ENCODE peak calls at places on chromosomes 1 and 21, in seven cellular contexts. O is kidney epithelial cell; W is ecto neural progenitor cell; L is activated T-helper 1 cell treated with anti-CD3 and anti-CD28 coated beads, Interleukin-12 subunit alpha, Interleukin-12 subunit beta, Interleukin-2, Interleukin-4 antibody, amounts not matched to agents 30 ng/mL and 10 ng/mL and 1 ng/mL, durations not matched to agents 14 hours and 24 hours and 36 hours; D is ACHN; X is cardiac fibroblast; P is effector CD4-positive, alpha-beta T cell. H is an unnamed sample.
A peak's percentile ranks its signal among the peaks of the same experiment; 100 is the strongest.

GRCh38 chr1:192589813-192590212 is 14.2 kb downstream of the RGS1 start:
- DNase-seq in O (no peak), W (no peak), L (no peak), D (no peak), X (peak; percentile 31), P (no peak), H (peak; percentile 47)

GRCh38 chr1:79322511-79323027 is 316.0 kb upstream of the ADGRL4 start:
- DNase-seq in O (no peak), W (no peak), L (no peak), D (no peak), X (peak; percentile 27), P (no peak), H (peak; percentile 65)

GRCh38 chr1:226541631-226542622 is 6.6 kb upstream of the STUM start:
- DNase-seq in O (no peak), W (no peak), L (no peak), D (no peak), X (peak; percentile 33), P (no peak), H (no peak)

GRCh38 chr21:33025106-33025470 is 647 bp upstream of the OLIG2 start:
- DNase-seq in O (no peak), W (peak; percentile 74), L (no peak), D (no peak), X (no peak), P (no peak), H (peak; percentile 30)

GRCh38 chr21:43826623-43826974 is 37.2 kb downstream of the RRP1 start:
- DNase-seq in O (no peak), W (no peak), L (no peak), D (no peak), X (no peak), P (no peak), H (no peak)

GRCh38 chr1:233598891-233599541 is 14.9 kb upstream of the KCNK1 start:
- DNase-seq in O (no peak), W (no peak), L (no peak), D (no peak), X (no peak), P (no peak), H (peak; percentile 1)

GRCh38 chr1:29519733-29520132 is 283.4 kb downstream of the PTPRU start:
- DNase-seq in O (no peak), W (peak; percentile 35), L (no peak), D (no peak), X (no peak), P (no peak), H (no peak)

GRCh38 chr1:236514703-236515442 is 8.9 kb upstream of the LGALS8 start:
- DNase-seq in O (no peak), W (no peak), L (no peak), D (no peak), X (no peak), P (no peak), H (no peak)

GRCh38 chr1:212950243-212951057 is at the start of gene VASH2:
- DNase-seq in O (peak; percentile 38), W (peak; percentile 91), L (peak; percentile 61), D (peak; percentile 86), X (peak; percentile 70), P (peak; percentile 13), H (peak; percentile 84)

GRCh38 chr1:7962011-7962335 is 462 bp downstream of the PARK7 start:
- DNase-seq in O (no peak), W (no peak), L (no peak), D (no peak), X (no peak), P (peak; percentile 20), H (peak; percentile 75)

GRCh38 chr1:101235696-101236545 is 898 bp upstream of the S1PR1 start:
- DNase-seq in O (no peak), W (peak; percentile 82), L (peak; percentile 73), D (peak; percentile 37), X (peak; percentile 52), P (peak; percentile 48), H (peak; percentile 70)

GRCh38 chr1:181603735-181604410 is 120.6 kb downstream of the CACNA1E start:
- DNase-seq in O (no peak), W (no peak), L (no peak), D (no peak), X (no peak), P (no peak), H (no peak)

GRCh38 chr1:58412071-58412580 is 134.4 kb downstream of the OMA1 start:
- DNase-seq in O (peak; percentile 35), W (no peak), L (no peak), D (no peak), X (peak; percentile 46), P (no peak), H (peak; percentile 71)

GRCh38 chr1:86938450-86938849 is 24.0 kb downstream of the HS2ST1 start:
- DNase-seq in O (no peak), W (no peak), L (no peak), D (peak; percentile 26), X (no peak), P (no peak), H (no peak)

GRCh38 chr1:27004471-27005165 is 8.0 kb downstream of the TENT5B start:
- DNase-seq in O (no peak), W (no peak), L (no peak), D (peak; percentile 2), X (peak; percentile 65), P (no peak), H (peak; percentile 55)

GRCh38 chr1:110673805-110674336 is 869 bp downstream of the KCNA3 start:
- DNase-seq in O (no peak), W (no peak), L (peak; percentile 9), D (no peak), X (no peak), P (peak; percentile 17), H (no peak)

GRCh38 chr1:89179343-89179742 is 3.5 kb upstream of the GBP7 start:
- DNase-seq in O (no peak), W (no peak), L (no peak), D (no peak), X (no peak), P (no peak), H (no peak)

GRCh38 chr1:244963231-244963826 is 99.0 kb upstream of the HNRNPU start:
- DNase-seq in O (no peak), W (no peak), L (no peak), D (no peak), X (peak; percentile 10), P (no peak), H (peak; percentile 22)

GRCh38 chr1:157302724-157303123 is 164.5 kb upstream of the ETV3 start:
- DNase-seq in O (no peak), W (no peak), L (no peak), D (no peak), X (no peak), P (no peak), H (no peak)

GRCh38 chr1:43979528-43980254 is 681 bp downstream of the B4GALT2 start:
- DNase-seq in O (no peak), W (peak; percentile 71), L (no peak), D (peak; percentile 25), X (peak; percentile 56), P (no peak), H (peak; percentile 58)

GRCh38 chr1:91651671-91652071 is 151.0 kb downstream of the CDC7 start:
- DNase-seq in O (no peak), W (no peak), L (no peak), D (no peak), X (peak; percentile 90), P (no peak), H (peak; percentile 20)

GRCh38 chr1:7121622-7121988 is 336.4 kb downstream of the CAMTA1 start:
- DNase-seq in O (no peak), W (no peak), L (no peak), D (no peak), X (peak; percentile 8), P (no peak), H (no peak)

GRCh38 chr1:178946416-178946815 is 75.5 kb upstream of the ANGPTL1 start:
- DNase-seq in O (no peak), W (peak; percentile 44), L (no peak), D (no peak), X (no peak), P (no peak), H (no peak)

GRCh38 chr1:241235236-241235897 is 121.6 kb downstream of the RGS7 start:
- DNase-seq in O (no peak), W (no peak), L (no peak), D (no peak), X (no peak), P (no peak), H (no peak)

GRCh38 chr1:198528376-198528775 is 12.1 kb downstream of the ATP6V1G3 start:
- DNase-seq in O (no peak), W (no peak), L (no peak), D (no peak), X (peak; percentile 75), P (no peak), H (peak; percentile 32)

GRCh38 chr1:3805038-3805437 is 8.7 kb upstream of the LRRC47 start:
- DNase-seq in O (no peak), W (no peak), L (no peak), D (no peak), X (no peak), P (no peak), H (no peak)

GRCh38 chr1:219163401-219163954 is 10.2 kb upstream of the LYPLAL1 start:
- DNase-seq in O (no peak), W (no peak), L (no peak), D (no peak), X (no peak), P (no peak), H (no peak)

GRCh38 chr1:110857964-110858948 is 14.7 kb upstream of the CD53 start:
- DNase-seq in O (no peak), W (no peak), L (no peak), D (no peak), X (no peak), P (no peak), H (no peak)

GRCh38 chr1:84103197-84103992 is 40.7 kb upstream of the PRKACB start:
- DNase-seq in O (peak; percentile 68), W (no peak), L (no peak), D (peak; percentile 74), X (peak; percentile 83), P (no peak), H (peak; percentile 93)

GRCh38 chr1:55727010-55727409 is 511.8 kb upstream of the USP24 start:
- DNase-seq in O (no peak), W (no peak), L (no peak), D (peak; percentile 14), X (peak; percentile 85), P (no peak), H (no peak)

GRCh38 chr1:211697356-211697755 is 21.9 kb upstream of the NEK2 start:
- DNase-seq in O (no peak), W (no peak), L (no peak), D (no peak), X (no peak), P (no peak), H (no peak)

GRCh38 chr1:19960621-19961020 is 18.8 kb downstream of the PLA2G2A start:
- DNase-seq in O (no peak), W (no peak), L (no peak), D (no peak), X (no peak), P (no peak), H (no peak)

GRCh38 chr1:88961647-88962275 is 30.7 kb downstream of the KYAT3 start:
- DNase-seq in O (no peak), W (no peak), L (no peak), D (no peak), X (no peak), P (no peak), H (no peak)

GRCh38 chr1:110874303-110875215 is 1.6 kb downstream of the CD53 start:
- DNase-seq in O (no peak), W (no peak), L (no peak), D (no peak), X (no peak), P (no peak), H (no peak)

H was measured in mesenchymal stem cell.